ENCODE peak calls at places on chromosomes 6 and 20, in four cellular contexts. Y is RWPE1, Z is lower lobe of right lung, K is fibroblast of lung. J is an unnamed sample.

GRCh38 chr20:55173601-55174000 is 698.2 kb downstream of the DOK5 start:
- DNase-seq in Z (no peak), Y (no peak), K (no peak), J (no peak)

GRCh38 chr6:25006565-25007001 is 70.8 kb upstream of the RIPOR2 start:
- DNase-seq in Y (peak), Z (peak), K (peak), J (peak)

GRCh38 chr6:85113934-85114582 is 335.8 kb upstream of the NT5E start:
- DNase-seq in Z (no peak), K (no peak), Y (no peak), J (no peak)

GRCh38 chr6:6845603-6846002 is 257.1 kb downstream of the LY86 start:
- DNase-seq in Y (no peak), K (no peak), Z (no peak), J (no peak)

GRCh38 chr6:134363323-134364039 is 45.6 kb upstream of the SGK1 start:
- DNase-seq in Y (peak), Z (no peak), K (peak), J (no peak)

GRCh38 chr6:129490551-129491245 is 219.3 kb downstream of the ARHGAP18 start:
- DNase-seq in Z (no peak), K (peak), Y (peak), J (peak)

GRCh38 chr6:94362061-94362864 is 942.9 kb upstream of the EPHA7 start:
- DNase-seq in K (no peak), Z (peak), Y (no peak), J (no peak)

GRCh38 chr6:17845598-17845997 is 138.9 kb upstream of the NUP153 start:
- DNase-seq in K (no peak), Y (no peak), Z (no peak), J (no peak)

GRCh38 chr6:83308833-83309232 is 115.7 kb downstream of the RWDD2A start:
- DNase-seq in Y (no peak), K (no peak), Z (no peak), J (no peak)

GRCh38 chr20:1291191-1291741 is 25.2 kb downstream of the SNPH start:
- DNase-seq in Z (no peak), Y (no peak), K (peak), J (no peak)

GRCh38 chr6:157226761-157227160 is 96.6 kb downstream of the TMEM242 start:
- DNase-seq in Z (no peak), Y (no peak), K (peak), J (no peak)

GRCh38 chr20:3420211-3420707 is 12.8 kb upstream of the DNAAF9 start:
- DNase-seq in K (peak), Z (peak), Y (peak), J (no peak)

GRCh38 chr6:170057034-170057734 is 233.7 kb downstream of the DLL1 start:
- DNase-seq in Z (peak), K (no peak), Y (no peak), J (no peak)

GRCh38 chr6:77298298-77298697 is 165.0 kb downstream of the HTR1B start:
- DNase-seq in K (no peak), Z (no peak), Y (no peak), J (no peak)

GRCh38 chr20:52972965-52973819 is 1.0 kb downstream of the TSHZ2 start:
- DNase-seq in Z (no peak), K (no peak), Y (peak), J (peak)

GRCh38 chr6:15876406-15876805 is 213.6 kb upstream of the DTNBP1 start:
- DNase-seq in Z (no peak), K (peak), Y (no peak), J (no peak)

GRCh38 chr6:44627091-44627878 is 239.8 kb downstream of the CDC5L start:
- DNase-seq in Z (peak), K (no peak), Y (no peak), J (no peak)

GRCh38 chr6:17454316-17455005 is 61.1 kb downstream of the CAP2 start:
- DNase-seq in K (peak), Y (no peak), Z (no peak), J (no peak)

GRCh38 chr6:25706314-25707014 is 48.1 kb upstream of the SLC17A4 start:
- DNase-seq in Z (peak), K (no peak), Y (no peak), J (no peak)

GRCh38 chr6:148166339-148166949 is 176.2 kb upstream of the SASH1 start:
- DNase-seq in K (peak), Y (peak), Z (no peak), J (no peak)

GRCh38 chr6:44338228-44339122 is 4.0 kb upstream of the SPATS1 start:
- DNase-seq in Z (no peak), K (peak), Y (peak), J (peak)

GRCh38 chr6:118746100-118746874 is 94.9 kb upstream of the CEP85L start:
- DNase-seq in Y (no peak), Z (peak), K (no peak), J (no peak)

GRCh38 chr6:3085074-3085473 is 16.8 kb downstream of the RIPK1 start:
- DNase-seq in K (no peak), Y (no peak), Z (no peak), J (no peak)

GRCh38 chr6:119237177-119237715 is 112.3 kb downstream of the MAN1A1 start:
- DNase-seq in K (no peak), Z (no peak), Y (no peak), J (no peak)

GRCh38 chr6:151497935-151498726 is 4.3 kb downstream of the CCDC170 start:
- DNase-seq in K (no peak), Z (no peak), Y (no peak), J (no peak)

GRCh38 chr6:152087701-152088100 is 280.2 kb downstream of the ESR1 start:
- DNase-seq in Y (no peak), K (no peak), Z (no peak), J (no peak)

DNA sequence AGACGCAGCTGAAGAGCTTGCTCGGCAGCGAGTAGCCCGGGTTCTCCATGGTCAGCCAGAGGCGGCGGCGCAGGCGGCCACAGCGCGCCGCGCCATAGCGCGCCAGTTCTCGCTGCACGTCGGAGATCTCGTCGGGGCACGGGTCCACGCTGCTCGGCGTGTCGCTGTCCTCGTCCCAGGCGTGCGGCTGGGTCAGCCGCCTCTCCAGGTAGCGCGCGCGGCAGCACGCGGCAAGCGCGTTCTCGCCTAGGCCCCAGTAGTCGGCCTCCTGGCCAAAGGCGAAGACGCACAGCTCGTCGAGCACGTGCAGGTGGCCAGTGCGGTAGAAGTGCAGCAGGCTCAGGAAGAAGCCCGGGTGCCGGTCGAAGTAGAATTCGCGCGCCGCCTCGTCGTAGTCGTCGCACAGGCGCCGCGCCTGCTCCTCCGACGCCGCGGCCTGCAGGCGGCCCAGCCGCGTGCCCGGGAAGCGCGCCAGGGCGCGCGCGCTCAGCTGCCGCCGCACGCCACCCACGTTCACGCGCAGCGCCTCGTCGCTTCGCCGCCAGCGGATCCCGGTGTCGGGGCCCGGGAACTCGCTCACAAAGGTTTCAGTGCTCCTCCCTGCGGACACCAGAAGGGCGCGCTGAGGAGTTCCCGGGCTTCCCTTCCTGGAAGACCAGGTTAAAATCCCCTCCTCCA is 2.7 kb downstream of the KCNS1 start:
- DNase-seq in Y (peak), K (peak), Z (no peak), J (no peak)
- TF ChIP-seq CTCF in Y (no peak), K (peak), Z (no peak), J (no peak)

GRCh38 chr20:33710681-33711445 is 9.2 kb downstream of the PXMP4 start:
- DNase-seq in Z (no peak), K (no peak), Y (no peak), J (no peak)
- TF ChIP-seq CTCF in Z (no peak), K (no peak), Y (no peak), J (no peak)

DNA sequence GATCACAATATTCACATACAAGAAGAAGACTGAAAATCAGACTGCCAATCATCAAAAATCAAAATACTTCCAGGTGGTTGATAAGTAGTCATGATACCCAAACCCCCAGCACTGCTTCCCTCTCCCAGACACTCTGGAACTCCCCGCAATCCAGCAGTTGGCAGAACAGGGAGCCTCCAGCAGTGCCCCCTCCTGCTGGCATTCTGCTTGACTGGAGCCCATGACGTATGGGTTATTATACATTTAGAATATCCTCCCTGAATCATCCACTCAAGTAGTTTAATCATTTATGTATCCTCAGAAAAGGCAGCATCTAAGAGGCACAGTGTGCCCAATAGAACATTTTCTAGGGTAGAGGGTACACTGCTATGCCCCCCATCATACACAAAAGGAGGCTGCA is 9.3 kb upstream of the OGFRL1 start:
- DNase-seq in Z (no peak), Y (no peak), K (no peak), J (no peak)
- TF ChIP-seq CTCF in Z (no peak), Y (no peak), K (no peak), J (no peak)

DNA sequence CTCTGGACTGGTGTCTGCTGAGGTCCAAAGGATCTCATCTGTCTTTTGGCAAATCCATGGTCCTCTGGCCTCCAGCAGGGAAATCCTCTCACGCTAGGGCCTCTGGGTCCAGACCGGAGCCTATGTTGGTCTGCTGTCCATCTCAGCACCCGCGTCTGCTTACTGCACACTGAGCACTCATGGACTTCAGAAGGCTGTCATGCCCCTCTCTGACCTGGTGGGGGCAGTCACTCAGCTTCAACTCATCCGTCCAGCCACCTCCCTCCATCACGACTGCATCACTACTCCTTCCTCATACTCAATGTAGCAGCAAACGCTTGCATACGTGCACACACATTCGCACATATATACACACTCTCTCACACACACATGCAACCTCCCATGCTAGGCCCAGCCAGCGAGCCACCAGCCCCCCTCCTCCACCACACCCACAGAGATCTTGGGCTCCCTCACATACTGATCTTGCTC is 33.3 kb downstream of the GABRR2 start:
- DNase-seq in K (peak), Y (peak), Z (peak), J (peak)
- TF ChIP-seq CTCF in K (peak), Y (no peak), Z (peak), J (peak)

GRCh38 chr20:50957798-50958732 is at the start of gene DPM1:
- DNase-seq in K (peak), Z (peak), Y (peak), J (peak)

GRCh38 chr20:50953821-50954220 is 4.5 kb downstream of the DPM1 start:
- DNase-seq in Y (no peak), K (no peak), Z (no peak), J (no peak)

GRCh38 chr20:50958733-50959542 is at the start of gene MOCS3:
- DNase-seq in K (peak), Z (peak), Y (peak), J (peak)

GRCh38 chr20:50957276-50957675 is 1.1 kb downstream of the DPM1 start:
- DNase-seq in K (peak), Z (no peak), Y (no peak), J (no peak)

DNA sequence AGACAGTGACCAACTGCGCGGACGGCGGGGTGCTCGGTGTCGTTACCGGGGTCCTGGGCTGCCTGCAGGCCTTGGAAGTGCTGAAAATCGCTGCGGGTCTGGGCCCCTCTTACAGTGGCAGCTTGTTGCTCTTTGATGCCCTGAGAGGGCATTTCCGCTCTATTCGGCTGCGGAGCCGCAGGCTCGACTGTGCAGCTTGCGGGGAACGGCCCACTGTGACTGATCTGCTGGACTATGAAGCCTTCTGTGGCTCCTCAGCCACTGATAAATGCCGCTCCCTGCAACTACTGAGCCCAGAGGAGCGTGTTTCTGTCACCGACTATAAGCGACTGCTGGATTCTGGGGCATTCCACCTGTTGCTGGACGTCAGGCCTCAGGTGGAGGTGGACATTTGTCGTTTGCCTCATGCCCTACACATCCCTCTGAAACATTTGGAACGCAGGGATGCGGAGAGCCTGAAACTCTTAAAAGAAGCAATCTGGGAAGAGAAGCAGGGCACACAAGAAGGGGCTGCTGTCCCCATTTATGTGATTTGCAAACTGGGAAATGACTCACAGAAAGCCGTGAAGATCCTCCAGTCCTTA is 1.0 kb downstream of the MOCS3 start:
- DNase-seq in Y (no peak), K (no peak), Z (peak), J (no peak)
- TF ChIP-seq CTCF in Y (no peak), K (no peak), Z (no peak), J (no peak)

DNA sequence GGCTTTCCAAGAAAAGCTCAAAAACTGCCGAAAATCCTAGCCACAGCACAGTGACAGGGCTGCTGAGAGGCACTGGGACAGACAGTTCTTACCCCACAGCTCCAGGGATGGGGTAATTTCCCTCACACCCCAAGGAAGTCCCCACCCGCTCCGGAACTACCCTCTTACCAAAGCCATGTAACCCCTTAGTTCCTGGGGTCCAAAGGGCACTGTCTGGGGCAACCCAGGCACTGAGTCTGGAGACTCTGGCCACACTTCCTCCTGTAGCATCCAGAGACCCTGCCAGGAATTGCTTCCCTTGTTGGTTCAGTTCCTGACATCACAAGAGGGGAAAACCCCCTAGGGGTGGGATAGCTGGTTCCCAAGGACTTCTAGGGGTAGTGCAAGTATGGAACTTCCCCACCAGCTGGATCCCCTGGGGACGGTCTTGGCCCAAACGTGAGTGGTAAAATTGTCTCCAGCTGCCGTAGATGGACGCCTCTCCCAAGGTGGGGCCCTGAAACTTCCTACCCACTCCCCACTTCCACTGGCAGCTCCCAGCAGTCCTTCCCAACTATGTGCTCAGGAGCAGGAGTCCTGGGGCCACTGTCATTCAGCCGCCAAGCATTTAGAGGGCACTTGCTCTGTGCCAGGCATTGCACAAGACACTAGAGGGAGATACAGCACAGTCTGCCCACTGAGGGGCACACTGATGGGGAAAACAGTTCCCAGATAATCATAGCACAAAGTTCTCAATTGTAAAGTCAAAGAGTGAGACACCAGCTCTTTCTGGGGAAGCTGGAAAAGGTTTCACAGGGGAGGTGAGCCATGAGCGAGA is 17.3 kb upstream of the HCK start:
- DNase-seq in K (no peak), Z (peak), Y (no peak), J (no peak)
- TF ChIP-seq CTCF in K (no peak), Z (peak), Y (no peak), J (no peak)

DNA sequence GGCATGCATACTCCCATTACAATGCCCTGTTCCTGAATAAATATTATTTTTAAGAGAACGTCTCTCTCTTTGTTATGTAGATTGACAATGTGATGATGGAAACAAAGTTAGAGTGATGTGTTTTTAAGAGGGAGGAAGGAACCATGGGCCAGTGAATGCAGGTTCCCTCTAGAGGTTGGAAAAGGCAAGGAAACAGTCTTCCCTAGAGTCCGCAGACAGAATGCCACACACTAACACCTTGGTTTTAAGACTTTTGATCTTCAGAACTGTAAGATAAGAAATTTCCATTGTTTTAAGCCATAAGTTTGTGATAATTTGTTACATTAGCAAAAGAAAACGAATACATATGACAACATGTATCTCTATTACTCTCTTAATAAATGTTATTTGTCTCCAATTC is 4.7 kb upstream of the CENPW start:
- DNase-seq in Z (no peak), Y (no peak), K (no peak), J (no peak)
- TF ChIP-seq CTCF in Z (no peak), Y (no peak), K (peak), J (no peak)

DNA sequence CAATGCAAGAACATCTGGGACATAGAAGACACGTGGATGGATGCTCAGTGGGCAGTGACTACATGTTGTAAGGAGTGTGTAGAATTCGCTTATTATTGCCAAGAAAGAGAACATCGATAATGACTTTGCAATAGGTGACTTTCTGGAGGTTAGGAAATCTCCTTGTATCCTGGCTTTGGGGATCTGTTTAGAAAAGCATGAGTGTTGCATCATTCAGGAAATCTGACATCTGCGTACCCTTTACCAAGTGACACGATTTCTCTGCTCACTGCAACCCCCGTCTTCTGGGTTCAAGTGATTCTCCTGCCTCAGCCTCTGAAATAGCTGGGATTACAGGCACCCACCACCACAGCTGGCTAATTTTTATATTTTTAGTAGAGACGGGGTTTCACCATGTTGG is 23.2 kb downstream of the RIN2 start:
- DNase-seq in Y (no peak), K (no peak), Z (no peak), J (no peak)
- TF ChIP-seq CTCF in Y (no peak), K (no peak), Z (no peak), J (no peak)

J was measured in Calu3.